ENCODE peak calls at places on chromosomes 12 and 14, in six cellular contexts. One of them, this sample, is unnamed.
A peak's percentile ranks its signal among the peaks of the same experiment; 100 is the strongest.

GRCh38 chr12:68119250-68119649 is 40.3 kb downstream of the IFNG start:
- DNase-seq in HEK293T: no peak
- DNase-seq in left ventricle myocardium superior: no peak
- DNase-seq in astrocyte: no peak
- DNase-seq in neuronal stem cell: no peak
- DNase-seq in cerebellum: no peak
- DNase-seq in this sample: no peak

GRCh38 chr12:130557876-130558770 is 158.0 kb downstream of the RIMBP2 start:
- DNase-seq in HEK293T: no peak
- DNase-seq in left ventricle myocardium superior: no peak
- DNase-seq in astrocyte: no peak
- DNase-seq in neuronal stem cell: no peak
- DNase-seq in cerebellum: no peak
- DNase-seq in this sample: no peak

GRCh38 chr12:115313929-115314328 is 630.0 kb upstream of the TBX3 start:
- DNase-seq in HEK293T: no peak
- DNase-seq in left ventricle myocardium superior: no peak
- DNase-seq in astrocyte: peak; percentile 86
- DNase-seq in neuronal stem cell: no peak
- DNase-seq in cerebellum: no peak
- DNase-seq in this sample: no peak

GRCh38 chr14:45526715-45527549 is 273.9 kb upstream of the MIS18BP1 start:
- DNase-seq in HEK293T: peak; percentile 63
- DNase-seq in left ventricle myocardium superior: no peak
- DNase-seq in astrocyte: no peak
- DNase-seq in neuronal stem cell: peak; percentile 32
- DNase-seq in cerebellum: no peak
- DNase-seq in this sample: peak; percentile 52

GRCh38 chr12:74418573-74418972 is 119.1 kb upstream of the ATXN7L3B start:
- DNase-seq in HEK293T: no peak
- DNase-seq in left ventricle myocardium superior: no peak
- DNase-seq in astrocyte: no peak
- DNase-seq in neuronal stem cell: no peak
- DNase-seq in cerebellum: no peak
- DNase-seq in this sample: no peak

GRCh38 chr12:22978962-22979361 is 354.0 kb downstream of the ETNK1 start:
- DNase-seq in HEK293T: no peak
- DNase-seq in left ventricle myocardium superior: no peak
- DNase-seq in astrocyte: peak; percentile 97
- DNase-seq in neuronal stem cell: no peak
- DNase-seq in cerebellum: no peak
- DNase-seq in this sample: no peak

GRCh38 chr12:101186291-101186690 is 23.7 kb downstream of the SLC5A8 start:
- DNase-seq in HEK293T: no peak
- DNase-seq in left ventricle myocardium superior: no peak
- DNase-seq in astrocyte: no peak
- DNase-seq in neuronal stem cell: no peak
- DNase-seq in cerebellum: no peak
- DNase-seq in this sample: no peak

GRCh38 chr12:10393291-10393690 is 3.5 kb upstream of the KLRK1 start:
- DNase-seq in HEK293T: no peak
- DNase-seq in left ventricle myocardium superior: no peak
- DNase-seq in astrocyte: no peak
- DNase-seq in neuronal stem cell: no peak
- DNase-seq in cerebellum: no peak
- DNase-seq in this sample: no peak

GRCh38 chr12:131895640-131896079 is 1.2 kb downstream of the ULK1 start:
- DNase-seq in HEK293T: no peak
- DNase-seq in left ventricle myocardium superior: no peak
- DNase-seq in astrocyte: no peak
- DNase-seq in neuronal stem cell: no peak
- DNase-seq in cerebellum: no peak
- DNase-seq in this sample: no peak

GRCh38 chr12:26523708-26524150 is 309.3 kb downstream of the ITPR2 start:
- DNase-seq in HEK293T: no peak
- DNase-seq in left ventricle myocardium superior: peak; percentile 87
- DNase-seq in astrocyte: peak; percentile 91
- DNase-seq in neuronal stem cell: no peak
- DNase-seq in cerebellum: peak; percentile 79
- DNase-seq in this sample: no peak

GRCh38 chr12:91804533-91804932 is 341.1 kb downstream of the BTG1 start:
- DNase-seq in HEK293T: no peak
- DNase-seq in left ventricle myocardium superior: no peak
- DNase-seq in astrocyte: peak; percentile 45
- DNase-seq in neuronal stem cell: no peak
- DNase-seq in cerebellum: no peak
- DNase-seq in this sample: no peak

GRCh38 chr14:74459289-74459946 is 33.4 kb upstream of the SYNDIG1L start:
- DNase-seq in HEK293T: peak; percentile 69
- DNase-seq in left ventricle myocardium superior: peak; percentile 38
- DNase-seq in astrocyte: peak; percentile 23
- DNase-seq in neuronal stem cell: peak; percentile 24
- DNase-seq in cerebellum: no peak
- DNase-seq in this sample: peak; percentile 39

This sample was measured in iPS DF 6.9.